ENCODE peak calls at places on chromosomes 11 and 22, in seven cellular contexts. M is breast epithelium, U is brain microvascular endothelial cell, T is bronchial epithelial cell, W is adipocyte, O is heart left ventricle, F is HFF-Myc. K is an unnamed sample.

GRCh38 chr11:73288873-73289707 is 17.0 kb downstream of the P2RY6 start:
- DNase-seq in M (no peak), U (peak), T (peak), W (peak), O (peak), F (no peak), K (peak)

GRCh38 chr11:5712507-5712906 is 22.9 kb downstream of the TRIM22 start:
- DNase-seq in M (no peak), U (no peak), T (peak), W (peak), O (no peak), F (no peak), K (no peak)

GRCh38 chr22:46592390-46592872 is 27.8 kb upstream of the GRAMD4 start:
- DNase-seq in M (no peak), U (peak), T (no peak), W (no peak), O (peak), F (peak), K (no peak)

GRCh38 chr11:65742353-65742752 is 21.8 kb upstream of the RNASEH2C start:
- DNase-seq in M (no peak), U (no peak), T (no peak), W (no peak), O (no peak), F (no peak), K (no peak)

GRCh38 chr11:2818503-2818902 is 67.1 kb downstream of the CDKN1C start:
- DNase-seq in M (no peak), U (no peak), T (no peak), W (no peak), O (peak), F (no peak), K (no peak)

GRCh38 chr22:29093980-29094379 is 21.1 kb downstream of the KREMEN1 start:
- DNase-seq in M (no peak), U (no peak), T (no peak), W (peak), O (no peak), F (no peak), K (no peak)

GRCh38 chr11:108891909-108892511 is 227.1 kb downstream of the DDX10 start:
- DNase-seq in M (no peak), U (no peak), T (no peak), W (no peak), O (no peak), F (no peak), K (no peak)

GRCh38 chr11:72561856-72562255 is 112.4 kb downstream of the PDE2A start:
- DNase-seq in M (no peak), U (no peak), T (no peak), W (no peak), O (no peak), F (no peak), K (no peak)

GRCh38 chr11:69339916-69340565 is 46.1 kb downstream of the MYEOV start:
- DNase-seq in M (peak), U (no peak), T (no peak), W (no peak), O (no peak), F (no peak), K (no peak)

GRCh38 chr11:62195945-62196344 is 5.9 kb downstream of the SCGB1D1 start:
- DNase-seq in M (no peak), U (no peak), T (no peak), W (no peak), O (no peak), F (no peak), K (no peak)

GRCh38 chr11:70866834-70867233 is 385.5 kb downstream of the SHANK2 start:
- DNase-seq in M (no peak), U (no peak), T (no peak), W (no peak), O (no peak), F (no peak), K (no peak)

GRCh38 chr11:11789735-11790369 is 51.9 kb upstream of the USP47 start:
- DNase-seq in M (no peak), U (peak), T (peak), W (peak), O (no peak), F (no peak), K (no peak)

GRCh38 chr11:100925935-100926334 is 203.7 kb downstream of the PGR start:
- DNase-seq in M (no peak), U (peak), T (peak), W (peak), O (no peak), F (peak), K (no peak)

GRCh38 chr22:40332319-40332781 is 13.9 kb upstream of the ADSL start:
- DNase-seq in M (no peak), U (peak), T (peak), W (peak), O (no peak), F (no peak), K (no peak)

GRCh38 chr11:9688716-9689511 is 25.0 kb downstream of the SWAP70 start:
- DNase-seq in M (no peak), U (peak), T (peak), W (peak), O (no peak), F (no peak), K (no peak)

GRCh38 chr11:12284321-12285050 is 92.9 kb upstream of the PARVA start:
- DNase-seq in M (no peak), U (peak), T (no peak), W (peak), O (no peak), F (peak), K (peak)

GRCh38 chr11:2526808-2527381 is 82.1 kb downstream of the KCNQ1 start:
- DNase-seq in M (peak), U (no peak), T (no peak), W (peak), O (peak), F (no peak), K (no peak)

GRCh38 chr22:34886812-34887211 is 179.1 kb upstream of the ISX start:
- DNase-seq in M (no peak), U (no peak), T (no peak), W (peak), O (no peak), F (no peak), K (no peak)

GRCh38 chr11:29527391-29527936 is 489.4 kb downstream of the KCNA4 start:
- DNase-seq in M (no peak), U (peak), T (peak), W (peak), O (no peak), F (no peak), K (no peak)

GRCh38 chr11:134098566-134099184 is 29.8 kb downstream of the JAM3 start:
- DNase-seq in M (no peak), U (no peak), T (peak), W (no peak), O (no peak), F (no peak), K (no peak)

GRCh38 chr11:64511966-64512365 is 79.1 kb upstream of the SLC22A12 start:
- DNase-seq in M (no peak), U (no peak), T (no peak), W (no peak), O (no peak), F (no peak), K (no peak)

GRCh38 chr11:65298131-65298535 is 16.5 kb upstream of the CDC42EP2 start:
- DNase-seq in M (no peak), U (peak), T (no peak), W (peak), O (peak), F (no peak), K (peak)

GRCh38 chr11:88292156-88292844 is 45.2 kb downstream of the CTSC start:
- DNase-seq in M (no peak), U (no peak), T (peak), W (peak), O (peak), F (no peak), K (no peak)

GRCh38 chr22:45496451-45496941 is 6.2 kb upstream of the FBLN1 start:
- DNase-seq in M (no peak), U (no peak), T (no peak), W (no peak), O (peak), F (no peak), K (no peak)

GRCh38 chr22:46803031-46803880 is 40.8 kb downstream of the TBC1D22A start:
- DNase-seq in M (peak), U (no peak), T (peak), W (peak), O (peak), F (no peak), K (no peak)

GRCh38 chr11:121328967-121329653 is 36.5 kb downstream of the SC5D start:
- DNase-seq in M (no peak), U (no peak), T (no peak), W (no peak), O (no peak), F (no peak), K (no peak)

GRCh38 chr11:70315726-70316125 is 45.2 kb downstream of the PPFIA1 start:
- DNase-seq in M (no peak), U (no peak), T (no peak), W (no peak), O (no peak), F (no peak), K (no peak)

GRCh38 chr11:726278-726915 is 20.4 kb downstream of the EPS8L2 start:
- DNase-seq in M (peak), U (no peak), T (peak), W (peak), O (no peak), F (no peak), K (no peak)

GRCh38 chr11:69934861-69935494 is 115.8 kb upstream of the FGF3 start:
- DNase-seq in M (peak), U (peak), T (no peak), W (no peak), O (peak), F (no peak), K (no peak)

GRCh38 chr22:31960767-31961166 is 16.4 kb downstream of the YWHAH start:
- DNase-seq in M (no peak), U (no peak), T (no peak), W (no peak), O (no peak), F (no peak), K (no peak)

GRCh38 chr11:13110145-13110544 is 101.0 kb downstream of the RASSF10 start:
- DNase-seq in M (no peak), U (no peak), T (no peak), W (no peak), O (no peak), F (no peak), K (no peak)

GRCh38 chr11:7570938-7571337 is 57.1 kb downstream of the PPFIBP2 start:
- DNase-seq in M (no peak), U (no peak), T (no peak), W (no peak), O (no peak), F (no peak), K (no peak)

GRCh38 chr11:21514298-21514697 is 678.6 kb upstream of the ANO5 start:
- DNase-seq in M (no peak), U (no peak), T (peak), W (no peak), O (no peak), F (no peak), K (no peak)

GRCh38 chr22:36362819-36363377 is 24.9 kb downstream of the MYH9 start:
- DNase-seq in M (no peak), U (no peak), T (peak), W (peak), O (no peak), F (no peak), K (no peak)

GRCh38 chr11:72436667-72437066 is 2.3 kb upstream of the CLPB start:
- DNase-seq in M (no peak), U (no peak), T (no peak), W (no peak), O (no peak), F (no peak), K (no peak)

GRCh38 chr22:20509344-20510047 is 2.1 kb downstream of the MED15 start:
- DNase-seq in M (no peak), U (peak), T (peak), W (peak), O (peak), F (peak), K (peak)

GRCh38 chr11:1157645-1158591 is at the start of gene MUC5AC:
- DNase-seq in M (peak), U (no peak), T (no peak), W (no peak), O (no peak), F (no peak), K (no peak)

GRCh38 chr11:27263046-27263445 is 100.0 kb downstream of the CCDC34 start:
- DNase-seq in M (no peak), U (no peak), T (no peak), W (peak), O (no peak), F (no peak), K (no peak)

DNA sequence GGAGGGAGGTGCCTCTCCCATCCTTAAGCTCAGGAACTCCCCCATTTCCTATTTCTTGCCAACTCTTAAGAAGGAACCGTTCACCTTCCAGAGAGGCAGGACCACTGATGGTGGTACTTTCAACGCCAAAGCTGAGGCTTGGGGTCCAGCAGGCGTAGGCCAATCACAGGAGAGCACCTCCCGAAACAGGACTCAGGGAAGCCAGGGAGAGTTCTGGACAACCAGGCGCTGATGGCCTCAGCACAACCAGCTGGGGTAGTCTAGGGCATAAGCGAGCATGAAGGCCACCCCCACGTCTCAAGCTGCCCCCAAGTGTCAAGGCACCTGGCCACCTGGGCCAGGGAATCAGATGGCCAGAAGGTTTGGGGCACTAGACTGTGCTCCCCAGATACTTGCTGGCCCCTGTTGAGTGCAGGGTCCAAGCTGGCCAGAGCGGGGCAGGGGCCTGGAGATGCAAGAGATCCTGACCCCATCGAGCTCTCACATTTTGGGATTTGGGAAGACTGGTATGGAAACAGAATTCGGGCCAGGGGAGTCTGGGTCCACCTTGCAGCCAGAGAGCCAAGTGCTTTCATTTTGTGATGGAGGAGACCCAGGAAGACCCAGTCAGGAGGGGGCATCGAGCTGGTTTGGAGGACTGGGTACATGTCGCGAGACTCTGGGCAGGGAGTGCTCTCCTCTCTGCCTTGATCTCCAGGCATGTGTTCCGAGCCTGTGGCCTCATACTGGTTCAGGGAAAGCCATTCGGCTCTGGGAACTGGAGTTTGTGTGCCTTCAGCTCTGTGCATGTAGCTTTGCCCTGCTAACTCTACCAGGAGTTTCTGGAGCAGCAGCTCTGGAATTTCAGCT is 926 bp downstream of the CD6 start:
- DNase-seq in M (no peak), U (no peak), T (no peak), W (no peak), O (no peak), F (no peak), K (no peak)
- H3K4me3 ChIP-seq in M (peak), U (no peak), T (no peak), W (no peak), O (no peak), F (no peak), K (no peak)

GRCh38 chr22:50271519-50271970 is 1.4 kb upstream of the MAPK11 start:
- DNase-seq in M (no peak), U (no peak), T (no peak), W (peak), O (peak), F (no peak), K (no peak)
- H3K4me3 ChIP-seq in M (peak), U (peak), T (peak), W (peak), O (peak), F (peak), K (peak)

GRCh38 chr11:36617543-36617942 is 19.5 kb upstream of the RAG2 start:
- DNase-seq in M (no peak), U (no peak), T (no peak), W (no peak), O (no peak), F (no peak), K (no peak)

GRCh38 chr11:36622431-36623136 is 24.5 kb upstream of the RAG2 start:
- DNase-seq in M (no peak), U (peak), T (peak), W (peak), O (no peak), F (peak), K (no peak)

GRCh38 chr11:36618025-36618700 is 20.1 kb upstream of the RAG2 start:
- DNase-seq in M (no peak), U (no peak), T (no peak), W (no peak), O (no peak), F (no peak), K (no peak)

GRCh38 chr11:36615829-36616228 is 17.8 kb upstream of the RAG2 start:
- DNase-seq in M (no peak), U (no peak), T (no peak), W (no peak), O (no peak), F (no peak), K (no peak)

GRCh38 chr11:36619502-36619901 is 21.5 kb upstream of the RAG2 start:
- DNase-seq in M (no peak), U (no peak), T (no peak), W (peak), O (no peak), F (no peak), K (no peak)
- H3K4me3 ChIP-seq in M (no peak), U (no peak), T (no peak), W (peak), O (no peak), F (no peak), K (peak)

GRCh38 chr22:38038890-38039812 is 18.1 kb upstream of the PICK1 start:
- DNase-seq in M (no peak), U (no peak), T (no peak), W (no peak), O (peak), F (no peak), K (no peak)
- H3K4me3 ChIP-seq in M (peak), U (no peak), T (no peak), W (no peak), O (no peak), F (no peak), K (no peak)

GRCh38 chr22:48099671-48100070 is 1337.2 kb downstream of the TBC1D22A start:
- DNase-seq in M (peak), U (no peak), T (no peak), W (no peak), O (no peak), F (no peak), K (no peak)
- H3K4me3 ChIP-seq in M (no peak), U (no peak), T (no peak), W (no peak), O (no peak), F (no peak), K (no peak)

GRCh38 chr11:117883063-117883462 is 6.6 kb upstream of the FXYD6 start:
- DNase-seq in M (no peak), U (no peak), T (no peak), W (no peak), O (no peak), F (no peak), K (peak)

GRCh38 chr11:117879516-117880480 is 3.3 kb upstream of the FXYD6 start:
- DNase-seq in M (no peak), U (no peak), T (no peak), W (no peak), O (no peak), F (no peak), K (peak)

GRCh38 chr11:117884994-117885393 is 8.5 kb upstream of the FXYD6 start:
- DNase-seq in M (peak), U (peak), T (no peak), W (no peak), O (no peak), F (no peak), K (peak)

GRCh38 chr11:117881217-117881616 is 4.8 kb upstream of the FXYD6 start:
- DNase-seq in M (no peak), U (no peak), T (no peak), W (no peak), O (no peak), F (no peak), K (peak)

DNA sequence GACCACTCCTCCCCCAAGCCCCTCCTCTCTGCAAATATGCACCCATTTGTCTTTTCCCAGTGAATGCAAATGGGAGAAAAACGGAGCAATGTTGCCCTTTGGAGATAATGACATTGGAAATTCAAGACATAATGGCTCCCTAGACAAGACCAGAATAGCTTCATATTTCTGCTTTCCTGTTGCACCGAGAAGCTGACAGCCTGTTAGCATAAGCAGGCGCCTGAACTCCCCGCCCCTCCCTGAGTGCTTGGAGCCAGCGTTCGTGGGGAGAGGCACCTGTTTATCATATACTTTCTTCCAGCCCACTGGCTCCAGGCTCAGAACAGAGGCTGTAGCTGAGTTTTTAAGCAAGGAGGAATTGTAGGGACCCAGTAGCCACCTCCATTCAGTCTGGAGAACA is 6.1 kb upstream of the FXYD6 start:
- DNase-seq in M (no peak), U (no peak), T (no peak), W (no peak), O (no peak), F (no peak), K (peak)
- H3K4me3 ChIP-seq in M (no peak), U (no peak), T (no peak), W (no peak), O (no peak), F (no peak), K (no peak)

DNA sequence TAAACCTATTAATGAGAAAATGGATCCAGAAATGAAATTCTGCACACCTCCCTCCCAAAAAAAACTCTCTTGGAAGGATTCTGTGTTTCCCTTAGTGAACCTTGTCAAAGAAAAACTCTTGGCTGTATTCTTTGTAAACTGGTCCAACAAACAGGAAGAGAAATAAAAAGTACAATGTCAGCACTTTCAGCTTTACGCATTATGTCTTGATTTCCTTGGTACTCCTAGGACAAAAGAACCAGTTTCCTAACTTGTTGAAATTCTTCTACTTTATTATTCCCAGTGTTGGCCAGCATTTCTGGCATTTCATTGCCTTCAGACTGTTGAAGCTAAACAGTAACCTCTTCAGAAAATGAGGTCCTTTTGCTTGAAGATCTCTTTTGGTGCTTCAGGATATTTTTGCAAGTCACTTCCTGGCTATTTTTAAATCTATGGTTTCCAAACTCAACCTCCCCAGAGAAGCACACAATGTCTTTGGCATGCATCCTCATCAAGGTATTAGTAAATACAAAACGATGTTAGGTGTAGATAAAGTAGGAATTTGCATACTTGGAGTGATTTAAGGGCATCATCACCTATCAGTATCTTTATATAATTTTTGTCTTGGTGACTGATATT is 342.7 kb downstream of the AASDHPPT start:
- DNase-seq in M (no peak), U (no peak), T (no peak), W (no peak), O (no peak), F (no peak), K (no peak)
- H3K4me3 ChIP-seq in M (no peak), U (no peak), T (no peak), W (peak), O (no peak), F (no peak), K (no peak)

GRCh38 chr11:112226062-112226921 is at the start of gene PTS:
- DNase-seq in M (peak), U (peak), T (peak), W (peak), O (peak), F (peak), K (peak)
- H3K4me3 ChIP-seq in M (peak), U (peak), T (peak), W (peak), O (peak), F (peak), K (peak)

K was measured in right atrium auricular region.